ENCODE peak calls at places on chromosomes 12 and 14, in eight cellular contexts. G is endothelial cell, S is A549, O is lung, Z is lower lobe of right lung, N is omental fat pad, L is cardiac fibroblast, X is psoas muscle. P is an unnamed sample.

GRCh38 chr12:70364695-70365397 is 1.2 kb upstream of the KCNMB4 start:
- DNase-seq in G (peak; percentile 4), S (peak; percentile 19), O (no peak), Z (no peak), N (no peak), L (no peak), X (no peak), P (no peak)

GRCh38 chr14:77302926-77303325 is 17.8 kb downstream of the POMT2 start:
- DNase-seq in G (no peak), S (peak; percentile 87), O (no peak), Z (no peak), N (no peak), L (no peak), X (no peak), P (no peak)

GRCh38 chr14:35986219-35986573 is 160.1 kb downstream of the BRMS1L start:
- DNase-seq in G (no peak), S (no peak), O (no peak), Z (no peak), N (no peak), L (no peak), X (no peak), P (no peak)

GRCh38 chr12:117022465-117022864 is 76.8 kb downstream of the TESC start:
- DNase-seq in G (no peak), S (no peak), O (no peak), Z (no peak), N (no peak), L (no peak), X (no peak), P (no peak)

GRCh38 chr12:39352470-39352869 is 90.5 kb downstream of the KIF21A start:
- DNase-seq in G (no peak), S (no peak), O (no peak), Z (no peak), N (no peak), L (no peak), X (no peak), P (no peak)

GRCh38 chr12:64175254-64175945 is 46.7 kb downstream of the KICS2 start:
- DNase-seq in G (no peak), S (peak; percentile 33), O (no peak), Z (no peak), N (no peak), L (peak; percentile 38), X (no peak), P (no peak)

GRCh38 chr12:98741229-98741614 is 96.1 kb downstream of the APAF1 start:
- DNase-seq in G (no peak), S (no peak), O (no peak), Z (no peak), N (no peak), L (no peak), X (no peak), P (no peak)

GRCh38 chr12:96274331-96274730 is 80.2 kb downstream of the ELK3 start:
- DNase-seq in G (no peak), S (no peak), O (no peak), Z (no peak), N (no peak), L (no peak), X (no peak), P (no peak)

GRCh38 chr14:88682495-88683114 is 110.1 kb downstream of the EML5 start:
- DNase-seq in G (no peak), S (no peak), O (no peak), Z (no peak), N (no peak), L (no peak), X (no peak), P (no peak)

GRCh38 chr12:124385219-124385969 is 90.5 kb downstream of the RFLNA start:
- DNase-seq in G (no peak), S (peak; percentile 80), O (no peak), Z (no peak), N (no peak), L (peak; percentile 65), X (peak; percentile 25), P (no peak)

GRCh38 chr12:57199191-57199590 is 17.4 kb upstream of the NXPH4 start:
- DNase-seq in G (no peak), S (no peak), O (no peak), Z (no peak), N (no peak), L (no peak), X (no peak), P (no peak)

GRCh38 chr12:6963016-6963731 is 7.3 kb downstream of the PHB2 start:
- DNase-seq in G (no peak), S (no peak), O (peak; percentile 92), Z (peak; percentile 93), N (no peak), L (no peak), X (peak; percentile 23), P (no peak)

GRCh38 chr12:6961278-6961694 is 9.2 kb downstream of the PHB2 start:
- DNase-seq in G (no peak), S (no peak), O (peak; percentile 75), Z (peak; percentile 91), N (no peak), L (peak; percentile 51), X (peak; percentile 80), P (no peak)

GRCh38 chr12:6960291-6961277 is 9.4 kb downstream of the PTPN6 start:
- DNase-seq in G (no peak), S (peak; percentile 72), O (no peak), Z (no peak), N (no peak), L (peak; percentile 46), X (peak; percentile 14), P (no peak)

GRCh38 chr12:6962285-6963015 is 8.0 kb downstream of the PHB2 start:
- DNase-seq in G (no peak), S (no peak), O (peak; percentile 82), Z (peak; percentile 87), N (no peak), L (no peak), X (peak; percentile 14), P (no peak)

DNA sequence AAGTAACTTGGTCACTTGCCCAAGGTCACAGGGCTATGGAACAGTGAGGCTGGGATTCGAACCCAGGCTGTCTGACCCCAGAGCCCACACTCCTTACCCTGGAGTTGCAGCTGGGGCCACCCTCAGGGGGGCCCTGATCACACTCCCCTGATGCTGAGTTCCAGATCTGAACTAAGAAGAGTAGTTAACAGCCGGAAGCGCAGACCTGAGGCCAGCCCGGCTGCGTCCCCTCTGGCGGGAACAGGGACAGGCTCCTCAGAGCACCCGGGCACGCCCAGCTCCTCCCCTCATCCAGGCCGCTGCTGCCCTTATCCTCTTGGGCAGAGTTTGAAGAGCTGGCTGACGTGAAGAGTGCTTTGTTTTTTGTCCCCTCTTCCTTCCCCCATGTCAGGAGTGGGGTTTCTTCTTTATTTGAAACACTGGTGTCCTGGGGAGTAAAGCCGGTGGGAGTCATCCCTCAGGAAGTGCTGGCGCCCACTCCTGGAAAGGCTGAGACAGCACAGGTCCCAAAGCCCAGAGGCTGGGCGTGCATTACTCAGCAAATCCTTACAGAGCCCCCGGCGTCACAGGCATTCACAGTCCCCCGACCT is 8.7 kb downstream of the PHB2 start:
- DNase-seq in G (peak; percentile 57), S (peak; percentile 89), O (peak; percentile 69), Z (peak; percentile 88), N (peak; percentile 54), L (peak; percentile 79), X (peak; percentile 69), P (peak; percentile 59)
- TF ChIP-seq CTCF in G (no peak), S (peak; percentile 61), O (no peak), Z (peak; percentile 50), N (no peak), L (peak; percentile 45), X (peak; percentile 17), P (peak; percentile 67)

GRCh38 chr14:57712698-57713097 is 153.2 kb downstream of the SLC35F4 start:
- DNase-seq in G (no peak), S (no peak), O (no peak), Z (no peak), N (no peak), L (no peak), X (no peak), P (no peak)

GRCh38 chr14:57709909-57710308 is 156.0 kb downstream of the SLC35F4 start:
- DNase-seq in G (no peak), S (no peak), O (no peak), Z (no peak), N (no peak), L (no peak), X (no peak), P (no peak)

GRCh38 chr14:57714487-57714899 is 151.4 kb downstream of the SLC35F4 start:
- DNase-seq in G (no peak), S (no peak), O (no peak), Z (no peak), N (no peak), L (no peak), X (no peak), P (no peak)

GRCh38 chr14:57707219-57707618 is 158.7 kb downstream of the SLC35F4 start:
- DNase-seq in G (no peak), S (no peak), O (no peak), Z (no peak), N (no peak), L (no peak), X (no peak), P (no peak)

GRCh38 chr14:57712101-57712500 is 153.8 kb downstream of the SLC35F4 start:
- DNase-seq in G (no peak), S (no peak), O (no peak), Z (no peak), N (no peak), L (no peak), X (no peak), P (no peak)
- TF ChIP-seq CTCF in G (no peak), S (no peak), O (no peak), Z (no peak), N (no peak), L (no peak), X (no peak), P (no peak)

DNA sequence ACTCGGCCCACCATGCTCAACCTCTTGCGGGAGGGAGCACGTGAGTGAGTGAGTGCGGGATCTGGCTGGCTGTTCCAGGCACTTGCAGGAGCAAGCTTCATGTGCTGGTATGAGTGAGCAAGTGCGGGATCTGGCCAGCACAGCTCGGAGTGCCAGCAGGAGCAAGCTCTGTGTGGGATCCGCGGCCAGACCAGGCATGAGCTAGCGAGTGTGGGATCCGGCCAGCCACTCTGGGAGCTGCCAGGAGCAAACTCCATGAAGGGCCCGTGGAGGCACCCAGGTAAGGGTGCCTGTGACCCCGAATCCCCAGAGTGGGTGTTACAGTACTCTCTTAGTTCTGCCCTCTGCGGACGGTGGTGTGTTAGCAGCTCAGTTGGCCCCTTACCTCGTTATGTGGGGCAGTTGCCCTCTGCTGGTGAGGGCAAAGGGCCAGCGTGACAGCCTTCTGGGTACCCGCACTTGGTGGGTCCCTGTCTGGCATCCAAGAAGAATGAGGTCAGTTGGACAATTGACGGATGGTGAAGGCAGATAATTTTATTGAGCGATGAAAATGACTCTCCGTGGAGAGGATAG is 38.3 kb downstream of the RAD51B start:
- DNase-seq in G (no peak), S (no peak), O (no peak), Z (no peak), N (no peak), L (no peak), X (no peak), P (no peak)
- TF ChIP-seq CTCF in G (no peak), S (no peak), O (no peak), Z (no peak), N (no peak), L (no peak), X (no peak), P (no peak)

DNA sequence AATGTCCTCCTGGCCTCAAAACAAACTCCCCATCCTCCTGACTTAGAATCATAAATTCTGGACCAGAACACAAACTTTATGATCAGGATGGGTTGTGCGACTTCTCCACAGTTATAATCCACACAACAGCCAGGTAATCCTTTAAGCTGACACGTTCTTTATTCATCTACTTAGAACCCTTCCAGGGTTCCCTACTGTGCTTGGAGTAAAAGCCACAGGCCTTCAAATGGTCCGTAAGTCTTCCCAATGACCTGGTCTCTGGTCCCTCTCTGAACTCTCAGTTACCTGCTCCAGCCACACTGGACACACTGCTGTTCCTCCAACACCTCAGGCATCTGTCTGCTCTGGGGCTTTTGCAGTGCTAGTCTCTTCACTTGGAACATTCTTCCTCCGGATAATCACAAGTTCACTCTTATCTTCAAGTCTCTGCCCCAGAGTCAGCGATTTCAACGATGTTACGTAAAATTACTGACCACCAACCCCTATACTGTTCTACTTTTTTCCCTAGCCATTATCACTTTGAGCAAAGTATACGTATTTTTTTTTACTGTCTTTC is 1.7 kb upstream of the RNASE7 start:
- DNase-seq in G (no peak), S (no peak), O (no peak), Z (no peak), N (no peak), L (no peak), X (no peak), P (no peak)
- TF ChIP-seq CTCF in G (no peak), S (no peak), O (no peak), Z (no peak), N (no peak), L (no peak), X (no peak), P (no peak)

P was measured in neural crest cell.